ENCODE peak calls at places on chromosomes 12 and 14, in five cellular contexts. One of them, this sample, is unnamed.

GRCh38 chr12:27289414-27289813 is 43.2 kb upstream of the BMAL2 start:
- DNase-seq in fibroblast of lung: no peak
- DNase-seq in endothelial cell of umbilical vein: no peak
- DNase-seq in H1: no peak
- DNase-seq in H9: no peak
- DNase-seq in this sample: no peak

GRCh38 chr12:122825773-122826724 is 9.2 kb upstream of the HIP1R start:
- DNase-seq in H9: no peak
- DNase-seq in endothelial cell of umbilical vein: peak; percentile 48
- DNase-seq in H1: no peak
- DNase-seq in fibroblast of lung: peak; percentile 27
- DNase-seq in this sample: no peak

GRCh38 chr12:49843871-49844437 is 1.0 kb upstream of the BCDIN3D start:
- DNase-seq in endothelial cell of umbilical vein: no peak
- DNase-seq in H1: no peak
- DNase-seq in fibroblast of lung: no peak
- DNase-seq in H9: no peak
- DNase-seq in this sample: no peak

GRCh38 chr14:85531594-85532391 is 1.8 kb downstream of the FLRT2 start:
- DNase-seq in H1: no peak
- DNase-seq in fibroblast of lung: peak; percentile 86
- DNase-seq in endothelial cell of umbilical vein: peak; percentile 92
- DNase-seq in H9: peak; percentile 78
- DNase-seq in this sample: peak; percentile 90

GRCh38 chr14:51677276-51677675 is 25.6 kb downstream of the FRMD6 start:
- DNase-seq in H9: no peak
- DNase-seq in endothelial cell of umbilical vein: no peak
- DNase-seq in fibroblast of lung: peak; percentile 82
- DNase-seq in H1: no peak
- DNase-seq in this sample: no peak

GRCh38 chr14:75531660-75532317 is 9.5 kb downstream of the BATF start:
- DNase-seq in H9: no peak
- DNase-seq in H1: no peak
- DNase-seq in endothelial cell of umbilical vein: no peak
- DNase-seq in fibroblast of lung: no peak
- DNase-seq in this sample: no peak

GRCh38 chr14:104999361-104999760 is 13.8 kb downstream of the CLBA1 start:
- DNase-seq in endothelial cell of umbilical vein: no peak
- DNase-seq in fibroblast of lung: no peak
- DNase-seq in H1: no peak
- DNase-seq in H9: no peak
- DNase-seq in this sample: peak; percentile 39

GRCh38 chr12:69570545-69571399 is 14.5 kb upstream of the CCT2 start:
- DNase-seq in H9: no peak
- DNase-seq in H1: no peak
- DNase-seq in endothelial cell of umbilical vein: peak; percentile 70
- DNase-seq in fibroblast of lung: peak; percentile 82
- DNase-seq in this sample: no peak

GRCh38 chr12:38892090-38892786 is 13.2 kb downstream of the CPNE8 start:
- DNase-seq in fibroblast of lung: no peak
- DNase-seq in H9: no peak
- DNase-seq in H1: no peak
- DNase-seq in endothelial cell of umbilical vein: no peak
- DNase-seq in this sample: no peak

GRCh38 chr14:35897616-35898111 is 71.5 kb downstream of the BRMS1L start:
- DNase-seq in endothelial cell of umbilical vein: no peak
- DNase-seq in H9: peak; percentile 56
- DNase-seq in H1: no peak
- DNase-seq in fibroblast of lung: no peak
- DNase-seq in this sample: no peak

GRCh38 chr12:123743002-123743401 is 19.1 kb upstream of the DNAH10 start:
- DNase-seq in H9: no peak
- DNase-seq in H1: no peak
- DNase-seq in endothelial cell of umbilical vein: no peak
- DNase-seq in fibroblast of lung: no peak
- DNase-seq in this sample: no peak

GRCh38 chr12:60197589-60197988 is 601.8 kb downstream of the SLC16A7 start:
- DNase-seq in endothelial cell of umbilical vein: peak; percentile 14
- DNase-seq in H9: no peak
- DNase-seq in H1: no peak
- DNase-seq in fibroblast of lung: peak; percentile 64
- DNase-seq in this sample: no peak

GRCh38 chr14:91324606-91324950 is 80.1 kb upstream of the GPR68 start:
- DNase-seq in fibroblast of lung: no peak
- DNase-seq in H9: no peak
- DNase-seq in endothelial cell of umbilical vein: no peak
- DNase-seq in H1: no peak
- DNase-seq in this sample: peak; percentile 61

GRCh38 chr12:81084848-81085350 is 7.0 kb downstream of the ACSS3 start:
- DNase-seq in fibroblast of lung: no peak
- DNase-seq in H1: no peak
- DNase-seq in H9: no peak
- DNase-seq in endothelial cell of umbilical vein: no peak
- DNase-seq in this sample: no peak

GRCh38 chr12:79897617-79898016 is 37.3 kb downstream of the PPP1R12A start:
- DNase-seq in fibroblast of lung: peak; percentile 62
- DNase-seq in endothelial cell of umbilical vein: no peak
- DNase-seq in H9: no peak
- DNase-seq in H1: peak; percentile 5
- DNase-seq in this sample: no peak

GRCh38 chr12:57793920-57794319 is 11.3 kb downstream of the TSFM start:
- DNase-seq in H1: no peak
- DNase-seq in fibroblast of lung: peak; percentile 61
- DNase-seq in H9: no peak
- DNase-seq in endothelial cell of umbilical vein: peak; percentile 19
- DNase-seq in this sample: no peak

GRCh38 chr12:119180380-119181040 is 1.8 kb downstream of the HSPB8 start:
- DNase-seq in H1: no peak
- DNase-seq in endothelial cell of umbilical vein: peak; percentile 51
- DNase-seq in fibroblast of lung: peak; percentile 85
- DNase-seq in H9: peak; percentile 46
- DNase-seq in this sample: no peak

GRCh38 chr14:67515386-67516079 is 17.6 kb upstream of the PLEKHH1 start:
- DNase-seq in endothelial cell of umbilical vein: no peak
- DNase-seq in H9: peak; percentile 53
- DNase-seq in H1: no peak
- DNase-seq in fibroblast of lung: no peak
- DNase-seq in this sample: peak; percentile 74

GRCh38 chr14:65101631-65102440 is 481 bp downstream of the MAX start:
- DNase-seq in fibroblast of lung: no peak
- DNase-seq in endothelial cell of umbilical vein: no peak
- DNase-seq in H1: no peak
- DNase-seq in H9: peak; percentile 39
- DNase-seq in this sample: peak; percentile 85

GRCh38 chr14:80678436-80678835 is 263.1 kb downstream of the CEP128 start:
- DNase-seq in endothelial cell of umbilical vein: no peak
- DNase-seq in H9: no peak
- DNase-seq in H1: peak; percentile 7
- DNase-seq in fibroblast of lung: peak; percentile 7
- DNase-seq in this sample: no peak

GRCh38 chr12:105382771-105383632 is 52.5 kb downstream of the C12orf75 start:
- DNase-seq in fibroblast of lung: peak; percentile 80
- DNase-seq in endothelial cell of umbilical vein: peak; percentile 84
- DNase-seq in H9: peak; percentile 35
- DNase-seq in H1: no peak
- DNase-seq in this sample: no peak

GRCh38 chr12:74412607-74413230 is 124.9 kb upstream of the ATXN7L3B start:
- DNase-seq in fibroblast of lung: peak; percentile 24
- DNase-seq in endothelial cell of umbilical vein: peak; percentile 18
- DNase-seq in H1: no peak
- DNase-seq in H9: no peak
- DNase-seq in this sample: no peak

GRCh38 chr14:105383083-105383730 is 15.1 kb upstream of the TEX22 start:
- DNase-seq in endothelial cell of umbilical vein: no peak
- DNase-seq in H9: no peak
- DNase-seq in H1: no peak
- DNase-seq in fibroblast of lung: no peak
- DNase-seq in this sample: peak; percentile 59

GRCh38 chr12:132121283-132121682 is 22.8 kb downstream of the DDX51 start:
- DNase-seq in H1: no peak
- DNase-seq in fibroblast of lung: no peak
- DNase-seq in H9: no peak
- DNase-seq in endothelial cell of umbilical vein: no peak
- DNase-seq in this sample: no peak

GRCh38 chr14:61601923-61602732 is 93.2 kb upstream of the HIF1A start:
- DNase-seq in H1: no peak
- DNase-seq in H9: no peak
- DNase-seq in fibroblast of lung: no peak
- DNase-seq in endothelial cell of umbilical vein: no peak
- DNase-seq in this sample: no peak

GRCh38 chr14:96349286-96350075 is 13.7 kb downstream of the ATG2B start:
- DNase-seq in H9: peak; percentile 64
- DNase-seq in H1: no peak
- DNase-seq in fibroblast of lung: no peak
- DNase-seq in endothelial cell of umbilical vein: no peak
- DNase-seq in this sample: no peak

GRCh38 chr12:11762723-11763326 is 113.4 kb downstream of the ETV6 start:
- DNase-seq in endothelial cell of umbilical vein: no peak
- DNase-seq in fibroblast of lung: no peak
- DNase-seq in H9: no peak
- DNase-seq in H1: no peak
- DNase-seq in this sample: no peak

GRCh38 chr12:64814432-64814831 is 10.0 kb upstream of the TBC1D30 start:
- DNase-seq in H1: no peak
- DNase-seq in endothelial cell of umbilical vein: no peak
- DNase-seq in H9: no peak
- DNase-seq in fibroblast of lung: no peak
- DNase-seq in this sample: no peak

GRCh38 chr12:52010692-52011601 is 4.2 kb downstream of the TAMALIN start:
- DNase-seq in H9: no peak
- DNase-seq in endothelial cell of umbilical vein: no peak
- DNase-seq in H1: no peak
- DNase-seq in fibroblast of lung: no peak
- DNase-seq in this sample: no peak

GRCh38 chr12:88416786-88417185 is 163.5 kb downstream of the KITLG start:
- DNase-seq in fibroblast of lung: no peak
- DNase-seq in H1: no peak
- DNase-seq in endothelial cell of umbilical vein: no peak
- DNase-seq in H9: no peak
- DNase-seq in this sample: no peak

GRCh38 chr12:50415899-50416479 is 15.3 kb downstream of the LARP4 start:
- DNase-seq in endothelial cell of umbilical vein: peak; percentile 71
- DNase-seq in fibroblast of lung: no peak
- DNase-seq in H1: no peak
- DNase-seq in H9: no peak
- DNase-seq in this sample: no peak

GRCh38 chr14:56153271-56153670 is 35.1 kb downstream of the PELI2 start:
- DNase-seq in H9: no peak
- DNase-seq in endothelial cell of umbilical vein: peak; percentile 36
- DNase-seq in H1: no peak
- DNase-seq in fibroblast of lung: peak; percentile 37
- DNase-seq in this sample: no peak

GRCh38 chr14:100677152-100677924 is 49.4 kb upstream of the DLK1 start:
- DNase-seq in H1: no peak
- DNase-seq in fibroblast of lung: peak; percentile 60
- DNase-seq in endothelial cell of umbilical vein: no peak
- DNase-seq in H9: no peak
- DNase-seq in this sample: no peak

DNA sequence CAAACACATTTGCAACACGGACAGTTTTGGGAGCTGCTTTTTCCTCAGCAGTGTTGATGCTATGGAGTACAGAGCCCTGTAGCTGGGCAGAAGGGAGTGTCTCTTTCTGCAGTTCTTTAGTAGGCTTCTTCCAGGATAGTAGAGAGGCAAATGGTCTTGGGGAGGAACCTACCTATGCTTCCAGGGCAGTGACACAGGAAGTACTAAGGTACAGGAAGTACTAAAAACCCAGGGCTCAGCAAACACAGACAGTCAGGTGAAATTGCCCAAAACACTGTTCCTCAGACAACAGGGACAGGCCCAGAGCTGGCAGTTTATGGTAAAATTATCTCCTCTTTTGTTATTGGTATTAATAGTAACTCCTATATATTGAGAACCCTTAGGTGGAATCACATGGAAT is 217.6 kb downstream of the TTC8 start:
- DNase-seq in H1: no peak
- DNase-seq in fibroblast of lung: no peak
- DNase-seq in H9: no peak
- DNase-seq in endothelial cell of umbilical vein: no peak
- DNase-seq in this sample: no peak
- H3K4me1 ChIP-seq in H1: peaks cover 6% of the 10 kb centered on the region
- H3K4me1 ChIP-seq in fibroblast of lung: peaks cover 6% of the 10 kb centered on the region
- H3K4me1 ChIP-seq in H9: peaks cover 2% of the 10 kb centered on the region
- H3K4me1 ChIP-seq in endothelial cell of umbilical vein: peaks cover 9% of the 10 kb centered on the region
- H3K4me1 ChIP-seq in this sample: peaks cover 3% of the 10 kb centered on the region

DNA sequence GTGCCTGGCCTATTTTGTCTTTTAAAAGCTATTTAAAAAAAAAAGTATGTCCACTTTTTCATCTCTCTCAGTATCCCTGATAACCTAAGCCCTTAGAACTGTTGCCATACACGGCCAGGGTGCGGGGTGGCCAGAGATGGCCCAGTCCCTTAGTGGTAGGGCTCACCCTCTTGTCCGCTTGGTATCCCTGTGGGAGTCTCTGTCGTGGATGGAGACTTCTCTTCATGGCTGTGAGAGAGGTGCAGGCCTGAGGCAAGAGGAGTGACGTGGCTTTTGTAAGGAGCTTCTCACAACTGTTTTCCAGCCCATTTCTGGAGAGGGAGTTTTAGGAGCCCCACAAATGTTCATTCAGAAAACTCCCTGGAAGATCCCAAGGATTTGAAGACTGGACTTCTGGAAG is 26.8 kb downstream of the XRCC3 start:
- DNase-seq in endothelial cell of umbilical vein: no peak
- DNase-seq in H9: no peak
- DNase-seq in H1: no peak
- DNase-seq in fibroblast of lung: no peak
- DNase-seq in this sample: no peak
- H3K9ac ChIP-seq in endothelial cell of umbilical vein: no peak overlapping the region
- H3K9ac ChIP-seq in H9: no peak overlapping the region
- H3K9ac ChIP-seq in H1: no peak overlapping the region
- H3K9ac ChIP-seq in fibroblast of lung: no peak overlapping the region
- H3K9ac ChIP-seq in this sample: no peak overlapping the region

DNA sequence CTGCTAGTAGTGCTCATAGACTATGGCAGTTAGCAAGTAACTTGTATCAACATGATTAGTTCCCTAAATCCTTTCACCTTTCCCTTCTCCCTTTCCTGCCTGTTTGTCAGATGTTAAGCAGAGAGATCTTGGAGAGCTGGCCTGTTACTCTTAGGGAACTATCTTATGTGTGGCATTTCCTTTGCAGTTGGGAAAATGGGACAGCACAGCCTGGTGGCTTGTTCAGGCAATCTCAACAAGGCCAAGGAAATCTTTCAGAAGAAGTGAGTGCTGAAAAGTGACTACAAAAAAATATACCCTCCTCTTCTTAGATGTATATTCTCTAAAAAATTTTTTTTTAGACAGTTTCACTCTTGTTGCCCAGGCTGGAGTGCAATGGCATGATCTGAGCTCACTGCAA is 7.4 kb downstream of the PARP2 start:
- DNase-seq in fibroblast of lung: peak; percentile 32
- DNase-seq in endothelial cell of umbilical vein: peak; percentile 15
- DNase-seq in H1: no peak
- DNase-seq in H9: no peak
- DNase-seq in this sample: no peak
- TF ChIP-seq CTCF in fibroblast of lung: no peak
- TF ChIP-seq CTCF in endothelial cell of umbilical vein: peak; percentile 15
- TF ChIP-seq CTCF in H1: no peak
- TF ChIP-seq CTCF in H9: no peak
- TF ChIP-seq CTCF in this sample: peak; percentile 30

GRCh38 chr14:72513994-72514659 is 379.8 kb downstream of the DPF3 start:
- DNase-seq in H9: peak; percentile 43
- DNase-seq in H1: no peak
- DNase-seq in fibroblast of lung: peak; percentile 75
- DNase-seq in endothelial cell of umbilical vein: peak; percentile 42
- DNase-seq in this sample: no peak
- H3K4me1 ChIP-seq in H9: no peaks in the 10 kb centered on the region
- H3K4me1 ChIP-seq in H1: no peaks in the 10 kb centered on the region
- H3K4me1 ChIP-seq in fibroblast of lung: peaks cover 4% of the 10 kb centered on the region
- H3K4me1 ChIP-seq in endothelial cell of umbilical vein: peaks cover 6% of the 10 kb centered on the region
- H3K4me1 ChIP-seq in this sample: peaks cover 2% of the 10 kb centered on the region